ENCODE peak calls at places on chromosomes 12 and 14, in nine cellular contexts. H is foreskin keratinocyte; P is CD4-positive, alpha-beta T cell; F is fibroblast of the aortic adventitia; Y is Calu3; G is ovary; N is left ventricle myocardium inferior; D is BJ; K is cardiac fibroblast. M is an unnamed sample.
A peak's percentile ranks its signal among the peaks of the same experiment; 100 is the strongest.

GRCh38 chr12:115872919-115873357 is 404.6 kb downstream of the MED13L start:
- DNase-seq in N (no peak), Y (peak; percentile 88), P (no peak), F (no peak), H (peak; percentile 87), D (no peak), K (no peak), G (no peak), M (peak; percentile 44)

GRCh38 chr14:104265918-104266642 is 127.7 kb downstream of the KIF26A start:
- DNase-seq in G (no peak), Y (no peak), H (no peak), D (no peak), N (no peak), F (no peak), P (no peak), K (no peak), M (no peak)

GRCh38 chr12:117645473-117645872 is 284.0 kb upstream of the NOS1 start:
- DNase-seq in P (no peak), F (no peak), H (no peak), G (no peak), N (no peak), Y (no peak), K (no peak), D (no peak), M (no peak)

GRCh38 chr14:43408472-43408871 is 1098.6 kb downstream of the FSCB start:
- DNase-seq in N (no peak), Y (no peak), G (no peak), F (no peak), D (no peak), K (no peak), P (no peak), H (peak; percentile 15), M (no peak)

GRCh38 chr14:74655597-74656389 is 43.8 kb upstream of the LTBP2 start:
- DNase-seq in N (no peak), H (peak; percentile 81), D (peak; percentile 60), G (no peak), K (peak; percentile 91), P (no peak), Y (no peak), F (peak; percentile 75), M (no peak)

GRCh38 chr14:65419593-65420252 is 7.2 kb downstream of the FUT8 start:
- DNase-seq in D (no peak), F (no peak), Y (no peak), N (no peak), G (no peak), P (no peak), H (no peak), K (no peak), M (no peak)

GRCh38 chr12:44357476-44357875 is 518.6 kb downstream of the NELL2 start:
- DNase-seq in P (no peak), K (no peak), D (no peak), H (no peak), G (no peak), N (no peak), Y (no peak), F (no peak), M (no peak)

GRCh38 chr12:68557011-68557715 is 53.5 kb upstream of the RAP1B start:
- DNase-seq in N (no peak), F (peak; percentile 91), Y (no peak), H (peak; percentile 81), K (peak; percentile 79), P (no peak), G (no peak), D (peak; percentile 69), M (no peak)

GRCh38 chr12:92141585-92142244 is 3.9 kb downstream of the BTG1 start:
- DNase-seq in D (no peak), Y (no peak), N (no peak), H (peak; percentile 39), K (peak; percentile 56), F (peak; percentile 26), P (no peak), G (no peak), M (no peak)

GRCh38 chr12:50442178-50442908 is 41.7 kb downstream of the LARP4 start:
- DNase-seq in F (no peak), G (no peak), P (no peak), Y (no peak), N (no peak), D (no peak), K (no peak), H (peak; percentile 72), M (no peak)

GRCh38 chr14:78356406-78356805 is 186.2 kb downstream of the NRXN3 start:
- DNase-seq in H (no peak), F (no peak), Y (no peak), P (no peak), G (no peak), K (no peak), D (no peak), N (no peak), M (no peak)

GRCh38 chr14:21066882-21067502 is 3.1 kb upstream of the ARHGEF40 start:
- DNase-seq in G (no peak), F (no peak), D (no peak), N (no peak), K (peak; percentile 25), H (peak; percentile 21), Y (no peak), P (no peak), M (no peak)

GRCh38 chr14:100190126-100190525 is 30.7 kb upstream of the DEGS2 start:
- DNase-seq in P (no peak), D (no peak), K (no peak), G (no peak), H (peak; percentile 20), N (no peak), F (no peak), Y (no peak), M (no peak)

GRCh38 chr12:117836999-117837736 is 131.6 kb downstream of the KSR2 start:
- DNase-seq in G (peak; percentile 60), H (peak; percentile 54), Y (peak; percentile 84), N (peak; percentile 72), P (peak; percentile 57), K (peak; percentile 77), D (no peak), F (peak; percentile 75), M (peak; percentile 76)

GRCh38 chr14:101481557-101481956 is 79.7 kb upstream of the DIO3 start:
- DNase-seq in H (no peak), P (no peak), D (no peak), K (no peak), F (no peak), Y (no peak), N (no peak), G (peak; percentile 43), M (no peak)

GRCh38 chr12:10235761-10236631 is 23.3 kb downstream of the GABARAPL1 start:
- DNase-seq in H (peak; percentile 30), Y (peak; percentile 40), N (no peak), P (peak; percentile 31), K (peak; percentile 56), G (peak; percentile 22), F (peak; percentile 51), D (no peak), M (no peak)

GRCh38 chr14:77498120-77498979 is at the start of gene ISM2:
- DNase-seq in K (peak; percentile 19), G (no peak), P (peak; percentile 21), D (no peak), H (no peak), Y (peak; percentile 36), F (peak; percentile 23), N (peak; percentile 23), M (peak; percentile 45)

DNA sequence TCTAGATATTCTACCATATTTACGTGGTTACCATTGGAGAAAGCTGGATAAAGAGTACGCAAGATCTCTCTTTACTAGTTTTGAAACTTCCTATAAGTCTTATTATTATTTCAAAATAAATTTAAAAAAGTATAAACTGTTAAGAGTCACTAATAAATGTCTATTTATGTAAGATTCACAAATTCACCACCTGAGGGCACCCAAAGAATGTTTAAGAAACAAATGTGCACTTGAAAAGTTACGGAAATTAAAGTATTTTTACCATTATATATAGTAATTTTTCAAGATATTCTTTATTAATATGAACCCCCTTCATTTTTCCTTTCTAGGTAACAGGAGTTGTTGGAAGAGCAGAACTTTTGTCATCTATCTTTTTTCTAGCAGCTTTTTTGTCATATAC is 11.9 kb downstream of the TMTC3 start:
- DNase-seq in N (no peak), D (no peak), H (peak; percentile 11), F (peak; percentile 85), K (peak; percentile 84), P (no peak), G (no peak), Y (peak; percentile 16), M (no peak)
- TF ChIP-seq CTCF in N (peak; percentile 42), D (peak; percentile 25), H (peak; percentile 67), F (peak; percentile 41), K (peak; percentile 22), P (no peak), G (no peak), Y (peak; percentile 54), M (peak; percentile 65)

DNA sequence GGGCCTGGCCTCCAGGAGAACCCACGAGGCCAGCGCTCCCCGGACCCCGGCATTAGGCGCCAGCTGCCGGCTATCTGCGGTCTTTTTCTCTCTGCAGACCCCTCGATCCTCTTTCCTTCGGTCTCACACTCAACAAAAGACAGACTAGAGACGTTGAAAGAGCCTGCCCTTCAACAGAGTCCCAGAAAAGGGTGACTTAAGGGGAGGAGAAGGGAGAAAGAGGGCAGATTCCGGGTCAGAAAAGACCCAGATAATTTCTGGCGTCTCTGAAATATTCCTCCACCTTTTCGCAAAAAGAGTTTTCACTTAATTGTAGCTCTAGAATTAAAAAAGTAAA is 3.3 kb upstream of the TBX3 start:
- DNase-seq in D (no peak), K (no peak), P (no peak), G (no peak), N (no peak), F (no peak), Y (no peak), H (no peak), M (no peak)
- TF ChIP-seq CTCF in D (no peak), K (no peak), P (no peak), G (no peak), N (no peak), F (no peak), Y (no peak), H (no peak), M (no peak)

DNA sequence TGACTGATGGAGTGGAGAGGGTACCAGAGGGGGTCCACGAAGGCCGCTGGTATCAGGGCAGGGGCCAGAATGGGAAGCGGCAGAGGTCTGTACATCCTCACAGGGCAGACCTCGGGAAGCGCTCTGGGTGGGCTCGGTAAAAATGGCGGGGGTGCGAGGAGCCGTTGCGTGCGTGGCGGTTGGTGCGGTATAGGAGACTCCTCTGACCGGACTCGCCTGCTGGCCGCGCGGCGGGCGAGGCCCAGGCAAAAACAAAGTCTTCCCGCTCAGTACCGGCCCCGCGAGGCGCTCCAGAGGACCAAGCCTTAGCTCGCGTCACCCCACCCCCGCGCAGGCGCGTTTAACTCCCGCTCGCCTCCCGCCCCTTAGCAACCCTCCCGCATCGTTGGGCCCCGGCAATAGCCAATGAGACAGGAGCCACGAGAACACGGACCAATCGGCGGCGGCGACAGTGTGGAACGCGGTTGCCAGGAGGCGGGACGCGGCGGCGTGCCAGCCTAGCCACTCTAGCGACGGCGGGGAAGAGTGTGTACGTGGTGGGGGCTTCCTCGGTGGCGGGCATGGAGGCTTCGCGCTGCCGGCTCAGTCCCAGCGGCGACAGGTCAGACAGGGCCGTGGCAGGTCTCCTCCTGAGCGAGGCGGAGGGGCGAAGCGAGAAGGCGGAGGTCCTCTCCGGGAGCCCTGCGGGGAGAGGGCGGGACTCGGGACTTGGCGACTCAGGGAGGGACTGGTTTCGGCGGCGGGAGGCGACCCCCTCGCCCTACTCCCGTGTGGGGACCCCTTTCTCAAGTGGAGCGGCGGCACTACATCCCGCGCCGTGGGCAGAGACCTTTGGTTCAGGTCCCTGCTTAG is at the start of gene TULP3:
- DNase-seq in K (peak; percentile 98), H (peak; percentile 88), Y (peak; percentile 98), D (peak; percentile 87), F (peak; percentile 97), P (peak; percentile 98), G (peak; percentile 100), N (peak; percentile 99), M (peak; percentile 100)
- TF ChIP-seq CTCF in K (no peak), H (peak; percentile 34), Y (no peak), D (peak; percentile 39), F (peak; percentile 34), P (no peak), G (peak; percentile 32), N (peak; percentile 22), M (no peak)

GRCh38 chr14:63039800-63040380 is 5.4 kb downstream of the KCNH5 start:
- DNase-seq in G (no peak), N (no peak), H (peak; percentile 78), F (peak; percentile 73), Y (peak; percentile 17), K (peak; percentile 88), D (peak; percentile 1), P (no peak), M (no peak)
- TF ChIP-seq CTCF in G (no peak), N (peak; percentile 23), H (peak; percentile 77), F (peak; percentile 34), Y (peak; percentile 36), K (peak; percentile 31), D (peak; percentile 19), P (no peak), M (peak; percentile 82)